ENCODE peak calls at places on chromosomes 3 and 15, in six cellular contexts. G, U, X, I, V and C are unnamed samples.

GRCh38 chr3:16866447-16867025 is 18.2 kb upstream of the PLCL2 start:
- DNase-seq in X (no peak), V (no peak), G (no peak), U (no peak), I (no peak), C (no peak)

GRCh38 chr3:103170651-103171050 is 735.8 kb downstream of the ZPLD1 start:
- DNase-seq in G (no peak), X (no peak), U (no peak), V (no peak), I (no peak), C (no peak)

GRCh38 chr3:94187697-94188096 is 124.8 kb downstream of the NSUN3 start:
- DNase-seq in G (no peak), X (no peak), V (no peak), U (no peak), I (no peak), C (no peak)

GRCh38 chr3:150917941-150918340 is 12.7 kb upstream of the MINDY4B start:
- DNase-seq in U (peak; percentile 16), I (no peak), G (no peak), X (no peak), V (no peak), C (no peak)

GRCh38 chr3:186025161-186025560 is 83.7 kb downstream of the ETV5 start:
- DNase-seq in X (no peak), I (no peak), G (no peak), U (no peak), V (no peak), C (no peak)

GRCh38 chr3:84980456-84980855 is 21.7 kb downstream of the CADM2 start:
- DNase-seq in G (no peak), U (no peak), I (no peak), X (no peak), V (no peak), C (no peak)

GRCh38 chr15:85854345-85855097 is 59.8 kb upstream of the KLHL25 start:
- DNase-seq in V (no peak), I (peak; percentile 52), G (no peak), U (peak; percentile 62), X (no peak), C (peak; percentile 28)

GRCh38 chr15:50084932-50085331 is 34.1 kb downstream of the ATP8B4 start:
- DNase-seq in G (no peak), V (no peak), X (no peak), I (no peak), U (no peak), C (no peak)

GRCh38 chr3:16906679-16907078 is 21.9 kb downstream of the PLCL2 start:
- DNase-seq in U (no peak), V (peak; percentile 57), X (no peak), I (no peak), G (no peak), C (no peak)

GRCh38 chr15:62841269-62841628 is 201.3 kb upstream of the TPM1 start:
- DNase-seq in V (no peak), G (no peak), I (no peak), U (no peak), X (no peak), C (no peak)

GRCh38 chr3:46947981-46948791 is 28.4 kb downstream of the CCDC12 start:
- DNase-seq in I (peak; percentile 64), U (no peak), X (no peak), G (no peak), V (peak; percentile 91), C (no peak)

GRCh38 chr3:47473391-47473790 is 2.4 kb downstream of the SCAP start:
- DNase-seq in I (no peak), G (no peak), V (no peak), U (no peak), X (no peak), C (no peak)

GRCh38 chr3:138686771-138687221 is 78.2 kb downstream of the FAIM start:
- DNase-seq in G (no peak), V (no peak), I (no peak), X (no peak), U (no peak), C (no peak)

GRCh38 chr3:106609666-106610301 is 741.0 kb upstream of the CBLB start:
- DNase-seq in U (peak; percentile 59), G (no peak), V (peak; percentile 55), X (peak; percentile 31), I (peak; percentile 62), C (peak; percentile 47)

GRCh38 chr3:65595222-65595996 is 443.3 kb downstream of the MAGI1 start:
- DNase-seq in X (no peak), U (no peak), G (no peak), V (no peak), I (no peak), C (no peak)

GRCh38 chr3:157574580-157574979 is 71.4 kb upstream of the VEPH1 start:
- DNase-seq in U (no peak), G (no peak), I (no peak), X (no peak), V (no peak), C (no peak)

GRCh38 chr15:40914486-40914885 is 14.7 kb upstream of the DLL4 start:
- DNase-seq in U (no peak), I (no peak), V (no peak), X (no peak), G (no peak), C (no peak)
- TF ChIP-seq CTCF in U (no peak), I (no peak), V (no peak), X (no peak), G (no peak), C (peak; percentile 29)

GRCh38 chr3:98372445-98372844 is 18.0 kb upstream of the OR5K3 start:
- DNase-seq in U (no peak), X (no peak), G (no peak), V (no peak), I (no peak), C (no peak)
- TF ChIP-seq CTCF in U (no peak), X (no peak), G (no peak), V (no peak), I (no peak), C (no peak)

GRCh38 chr3:175951047-175951694 is 1092.0 kb downstream of the NAALADL2 start:
- DNase-seq in V (no peak), G (no peak), U (no peak), I (no peak), X (no peak), C (no peak)

GRCh38 chr3:175957427-175957826 is 1098.3 kb downstream of the NAALADL2 start:
- DNase-seq in V (no peak), X (no peak), U (no peak), I (no peak), G (no peak), C (no peak)

DNA sequence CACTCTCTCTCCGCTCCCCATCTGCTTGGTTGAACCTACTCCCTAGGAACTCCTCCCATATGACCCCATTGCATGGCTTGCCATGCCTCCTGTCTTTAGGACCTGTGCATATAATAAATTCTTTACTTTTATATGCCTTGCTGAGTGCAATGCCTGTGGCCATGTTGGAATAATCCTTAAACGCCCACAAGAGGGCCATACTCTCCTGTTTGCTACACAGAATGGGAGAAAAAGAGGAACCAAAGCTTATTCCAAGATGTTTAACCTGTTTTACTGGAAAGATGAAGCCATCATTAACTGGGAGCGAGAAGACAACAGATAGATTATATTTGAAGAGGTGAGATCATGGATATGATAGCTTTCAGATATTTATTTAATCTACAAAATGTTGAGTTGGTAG is 1097.8 kb downstream of the NAALADL2 start:
- DNase-seq in I (no peak), G (no peak), V (no peak), U (no peak), X (no peak), C (no peak)
- TF ChIP-seq CTCF in I (peak; percentile 58), G (no peak), V (no peak), U (no peak), X (peak; percentile 27), C (peak; percentile 28)

GRCh38 chr3:173630849-173631248 is 233.3 kb downstream of the NLGN1 start:
- DNase-seq in V (no peak), U (no peak), G (no peak), X (no peak), I (no peak), C (no peak)
- TF ChIP-seq CTCF in V (no peak), U (no peak), G (no peak), X (no peak), I (no peak), C (no peak)